ENCODE peak calls at places on chromosomes 6 and 20, in four cellular contexts. F is CD8-positive, alpha-beta memory T cell; W is adrenal gland; X is HS-5. A is an unnamed sample.

GRCh38 chr20:59624401-59624800 is 20.1 kb downstream of the PHACTR3 start:
- DNase-seq in F (no peak), W (no peak), X (no peak), A (no peak)

GRCh38 chr6:3058957-3059356 is 9.3 kb upstream of the RIPK1 start:
- DNase-seq in F (no peak), W (no peak), X (no peak), A (no peak)

GRCh38 chr6:36033935-36034334 is 6.3 kb downstream of the MAPK14 start:
- DNase-seq in F (no peak), W (no peak), X (no peak), A (no peak)

GRCh38 chr20:55054443-55054842 is 579.0 kb downstream of the DOK5 start:
- DNase-seq in F (no peak), W (no peak), X (no peak), A (no peak)

GRCh38 chr20:2178328-2179232 is 77.0 kb downstream of the STK35 start:
- DNase-seq in F (no peak), W (no peak), X (no peak), A (no peak)

GRCh38 chr6:127893541-127893940 is 7.3 kb downstream of the THEMIS start:
- DNase-seq in F (no peak), W (no peak), X (no peak), A (no peak)

GRCh38 chr6:16681260-16681873 is 79.9 kb downstream of the ATXN1 start:
- DNase-seq in F (no peak), W (no peak), X (peak), A (peak)

GRCh38 chr6:55490871-55491270 is 88.1 kb downstream of the HMGCLL1 start:
- DNase-seq in F (no peak), W (no peak), X (no peak), A (no peak)

GRCh38 chr20:50186151-50186885 is 4.3 kb upstream of the CEBPB start:
- DNase-seq in F (peak), W (peak), X (peak), A (peak)

GRCh38 chr20:37346526-37347346 is 796 bp downstream of the SRC start:
- DNase-seq in F (no peak), W (no peak), X (no peak), A (no peak)

GRCh38 chr6:76942203-76942971 is 520.9 kb downstream of the HTR1B start:
- DNase-seq in F (no peak), W (no peak), X (no peak), A (no peak)

GRCh38 chr6:142846883-142847287 is 98.1 kb downstream of the HIVEP2 start:
- DNase-seq in F (no peak), W (peak), X (no peak), A (no peak)

GRCh38 chr20:44349349-44349748 is 6.2 kb upstream of the HNF4A start:
- DNase-seq in F (no peak), W (no peak), X (no peak), A (no peak)

GRCh38 chr6:148345176-148345575 is 2.5 kb downstream of the SASH1 start:
- DNase-seq in F (no peak), W (no peak), X (no peak), A (no peak)

GRCh38 chr6:3711776-3712175 is 39.7 kb downstream of the PXDC1 start:
- DNase-seq in F (no peak), W (no peak), X (no peak), A (no peak)

GRCh38 chr20:37276494-37277252 is 12.8 kb upstream of the MANBAL start:
- DNase-seq in F (no peak), W (peak), X (no peak), A (peak)

GRCh38 chr20:32458061-32458836 is 100.1 kb downstream of the ASXL1 start:
- DNase-seq in F (no peak), W (no peak), X (no peak), A (no peak)

GRCh38 chr6:31588871-31589650 is 3.0 kb downstream of the LST1 start:
- DNase-seq in F (no peak), W (no peak), X (no peak), A (no peak)

GRCh38 chr6:118387921-118388701 is 160.0 kb upstream of the PLN start:
- DNase-seq in F (no peak), W (no peak), X (peak), A (peak)

GRCh38 chr6:119333707-119334295 is 15.8 kb downstream of the MAN1A1 start:
- DNase-seq in F (no peak), W (no peak), X (no peak), A (no peak)

GRCh38 chr6:150006961-150007464 is 18.3 kb downstream of the RAET1L start:
- DNase-seq in F (no peak), W (peak), X (no peak), A (no peak)

GRCh38 chr20:44056010-44056698 is 130.8 kb downstream of the JPH2 start:
- DNase-seq in F (no peak), W (no peak), X (no peak), A (no peak)

GRCh38 chr20:12882832-12883506 is 125.8 kb upstream of the SPTLC3 start:
- DNase-seq in F (no peak), W (no peak), X (peak), A (no peak)

GRCh38 chr6:132209351-132209750 is 191.9 kb downstream of the MOXD1 start:
- DNase-seq in F (no peak), W (no peak), X (no peak), A (no peak)